ENCODE peak calls at places on chromosomes 12 and 14, in six cellular contexts. One of them, this sample, is unnamed.

GRCh38 chr14:100302616-100303015 is 3.6 kb downstream of the SLC25A29 start:
- DNase-seq in cardiac fibroblast: no peak
- DNase-seq in A549: no peak
- DNase-seq in left lung: no peak
- DNase-seq in endothelial cell: no peak
- DNase-seq in HCT116: no peak
- DNase-seq in this sample: no peak

GRCh38 chr12:124642105-124642504 is 74.7 kb upstream of the NCOR2 start:
- DNase-seq in left lung: no peak
- DNase-seq in A549: no peak
- DNase-seq in HCT116: no peak
- DNase-seq in cardiac fibroblast: no peak
- DNase-seq in endothelial cell: no peak
- DNase-seq in this sample: no peak

GRCh38 chr12:123078114-123078465 is 72.8 kb downstream of the PITPNM2 start:
- DNase-seq in cardiac fibroblast: no peak
- DNase-seq in endothelial cell: no peak
- DNase-seq in left lung: no peak
- DNase-seq in HCT116: no peak
- DNase-seq in A549: no peak
- DNase-seq in this sample: no peak

GRCh38 chr14:101558739-101559240 is 2.5 kb upstream of the DIO3 start:
- DNase-seq in HCT116: no peak
- DNase-seq in left lung: no peak
- DNase-seq in A549: no peak
- DNase-seq in endothelial cell: no peak
- DNase-seq in cardiac fibroblast: no peak
- DNase-seq in this sample: no peak

GRCh38 chr14:77347746-77348145 is 26.9 kb downstream of the GSTZ1 start:
- DNase-seq in left lung: no peak
- DNase-seq in endothelial cell: no peak
- DNase-seq in A549: no peak
- DNase-seq in cardiac fibroblast: peak
- DNase-seq in HCT116: no peak
- DNase-seq in this sample: no peak

GRCh38 chr14:26448181-26448855 is 149.5 kb downstream of the NOVA1 start:
- DNase-seq in endothelial cell: no peak
- DNase-seq in cardiac fibroblast: no peak
- DNase-seq in HCT116: no peak
- DNase-seq in A549: no peak
- DNase-seq in left lung: no peak
- DNase-seq in this sample: no peak

GRCh38 chr14:85602366-85602765 is 72.4 kb downstream of the FLRT2 start:
- DNase-seq in cardiac fibroblast: no peak
- DNase-seq in A549: no peak
- DNase-seq in HCT116: no peak
- DNase-seq in endothelial cell: no peak
- DNase-seq in left lung: no peak
- DNase-seq in this sample: no peak

GRCh38 chr12:6267007-6267721 is 43.3 kb upstream of the PLEKHG6 start:
- DNase-seq in endothelial cell: no peak
- DNase-seq in HCT116: no peak
- DNase-seq in left lung: no peak
- DNase-seq in cardiac fibroblast: peak
- DNase-seq in A549: no peak
- DNase-seq in this sample: no peak

GRCh38 chr12:14664434-14665023 is 31.9 kb downstream of the GUCY2C start:
- DNase-seq in endothelial cell: no peak
- DNase-seq in cardiac fibroblast: peak
- DNase-seq in left lung: no peak
- DNase-seq in HCT116: peak
- DNase-seq in A549: peak
- DNase-seq in this sample: no peak

GRCh38 chr12:110693731-110694130 is 4.8 kb upstream of the HVCN1 start:
- DNase-seq in A549: no peak
- DNase-seq in endothelial cell: no peak
- DNase-seq in cardiac fibroblast: peak
- DNase-seq in HCT116: no peak
- DNase-seq in left lung: peak
- DNase-seq in this sample: no peak

GRCh38 chr14:56741325-56741724 is 69.0 kb downstream of the OTX2 start:
- DNase-seq in A549: no peak
- DNase-seq in HCT116: no peak
- DNase-seq in left lung: no peak
- DNase-seq in cardiac fibroblast: no peak
- DNase-seq in endothelial cell: no peak
- DNase-seq in this sample: no peak

GRCh38 chr14:50363734-50364113 is 33.0 kb downstream of the CDKL1 start:
- DNase-seq in HCT116: no peak
- DNase-seq in left lung: no peak
- DNase-seq in cardiac fibroblast: peak
- DNase-seq in A549: no peak
- DNase-seq in endothelial cell: no peak
- DNase-seq in this sample: peak

GRCh38 chr14:91313154-91313850 is 68.8 kb upstream of the GPR68 start:
- DNase-seq in left lung: no peak
- DNase-seq in endothelial cell: no peak
- DNase-seq in A549: no peak
- DNase-seq in HCT116: no peak
- DNase-seq in cardiac fibroblast: no peak
- DNase-seq in this sample: no peak
- TF ChIP-seq CTCF in left lung: no peak
- TF ChIP-seq CTCF in endothelial cell: no peak
- TF ChIP-seq CTCF in A549: no peak
- TF ChIP-seq CTCF in HCT116: no peak
- TF ChIP-seq CTCF in cardiac fibroblast: no peak
- TF ChIP-seq CTCF in this sample: no peak

DNA sequence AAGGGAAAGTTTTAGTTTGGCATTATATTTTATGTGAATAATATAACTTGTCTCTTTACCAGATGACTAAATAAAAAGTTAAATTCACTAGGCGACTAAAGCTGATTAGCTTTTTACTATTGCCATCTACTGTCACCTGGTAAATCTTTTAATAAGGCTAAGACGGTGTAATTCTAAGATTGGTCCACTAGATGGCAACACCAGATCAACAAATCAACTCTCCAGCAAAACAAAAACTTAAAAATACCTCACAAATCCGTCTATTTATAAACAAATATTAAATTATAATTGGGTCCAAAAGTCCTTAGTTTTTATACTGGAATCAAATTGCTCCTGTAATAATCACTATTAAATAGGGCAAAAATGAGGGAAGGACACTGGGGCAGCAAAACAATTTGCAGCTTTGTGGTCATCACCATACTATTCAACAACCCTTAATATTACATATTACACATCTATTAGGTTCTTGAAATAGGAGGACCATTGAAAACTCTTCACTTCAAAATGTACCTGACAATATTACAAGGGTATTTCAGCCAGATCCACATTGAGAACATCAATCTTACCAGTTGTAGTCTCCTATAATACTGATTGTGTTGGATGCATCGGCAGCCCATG is 47.9 kb downstream of the GALC start:
- DNase-seq in left lung: no peak
- DNase-seq in cardiac fibroblast: peak
- DNase-seq in A549: no peak
- DNase-seq in endothelial cell: no peak
- DNase-seq in HCT116: peak
- DNase-seq in this sample: no peak
- TF ChIP-seq CTCF in left lung: peak
- TF ChIP-seq CTCF in cardiac fibroblast: peak
- TF ChIP-seq CTCF in A549: peak
- TF ChIP-seq CTCF in endothelial cell: peak
- TF ChIP-seq CTCF in HCT116: peak
- TF ChIP-seq CTCF in this sample: peak

DNA sequence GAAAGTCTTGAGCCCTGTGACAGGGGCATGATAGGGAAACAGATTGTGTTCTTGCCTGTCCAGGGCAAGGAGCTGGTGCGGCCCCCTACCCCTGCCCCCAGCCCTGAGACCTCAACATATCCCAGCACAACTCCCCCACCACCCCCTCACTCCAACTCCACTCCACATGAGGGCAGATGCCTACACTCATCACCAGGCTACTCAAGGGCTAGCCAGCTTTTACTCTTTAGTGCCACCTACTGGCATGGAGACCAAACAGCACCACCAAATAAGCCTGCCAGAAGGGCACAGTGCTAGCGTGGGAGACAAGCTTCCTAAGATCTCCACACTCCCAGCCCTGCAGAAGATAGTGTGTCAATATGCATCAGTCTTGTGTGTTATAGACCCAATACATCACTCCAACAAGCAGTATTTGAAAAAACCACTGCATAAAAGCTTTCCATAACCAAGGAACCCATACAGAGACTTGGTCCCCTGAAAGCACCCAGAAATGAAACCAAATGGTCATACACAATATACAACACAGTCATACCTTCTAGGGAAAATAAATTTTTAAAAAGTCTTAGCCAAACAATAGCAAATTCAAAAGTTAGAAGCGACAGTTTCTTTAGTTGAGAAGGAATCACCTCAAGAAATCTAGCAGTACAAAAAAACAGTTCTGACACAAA is 154.4 kb downstream of the KCNK10 start:
- DNase-seq in HCT116: no peak
- DNase-seq in left lung: peak
- DNase-seq in A549: peak
- DNase-seq in endothelial cell: peak
- DNase-seq in cardiac fibroblast: peak
- DNase-seq in this sample: peak
- TF ChIP-seq CTCF in HCT116: peak
- TF ChIP-seq CTCF in left lung: peak
- TF ChIP-seq CTCF in A549: peak
- TF ChIP-seq CTCF in endothelial cell: peak
- TF ChIP-seq CTCF in cardiac fibroblast: peak
- TF ChIP-seq CTCF in this sample: peak

DNA sequence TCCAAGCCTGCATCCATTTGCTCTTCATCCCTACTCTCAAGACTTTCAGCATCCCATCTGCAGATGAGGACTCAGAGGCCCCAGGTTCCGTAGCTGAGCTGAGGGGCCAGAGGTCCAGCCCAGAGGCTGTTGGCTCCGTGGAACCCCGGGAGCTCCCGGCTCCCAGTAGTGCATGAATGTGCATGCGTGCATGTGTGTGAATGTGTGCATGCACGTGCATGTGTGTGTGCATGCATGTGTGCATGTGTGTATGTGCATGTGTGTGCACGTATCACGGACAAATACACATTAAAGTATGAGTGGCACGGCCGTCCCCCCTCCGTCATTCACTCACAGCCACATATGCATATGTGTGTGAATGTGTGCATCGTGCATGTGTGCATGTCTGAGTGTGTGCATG is 149.9 kb downstream of the KIF26A start:
- DNase-seq in left lung: no peak
- DNase-seq in endothelial cell: no peak
- DNase-seq in cardiac fibroblast: no peak
- DNase-seq in HCT116: no peak
- DNase-seq in A549: no peak
- DNase-seq in this sample: no peak
- TF ChIP-seq CTCF in left lung: no peak
- TF ChIP-seq CTCF in endothelial cell: no peak
- TF ChIP-seq CTCF in cardiac fibroblast: no peak
- TF ChIP-seq CTCF in HCT116: no peak
- TF ChIP-seq CTCF in A549: no peak
- TF ChIP-seq CTCF in this sample: no peak

GRCh38 chr12:109033239-109034196 is 12.7 kb upstream of the SVOP start:
- DNase-seq in HCT116: no peak
- DNase-seq in cardiac fibroblast: no peak
- DNase-seq in endothelial cell: no peak
- DNase-seq in A549: no peak
- DNase-seq in left lung: no peak
- DNase-seq in this sample: no peak
- TF ChIP-seq CTCF in HCT116: no peak
- TF ChIP-seq CTCF in cardiac fibroblast: no peak
- TF ChIP-seq CTCF in endothelial cell: no peak
- TF ChIP-seq CTCF in A549: no peak
- TF ChIP-seq CTCF in left lung: no peak
- TF ChIP-seq CTCF in this sample: no peak

DNA sequence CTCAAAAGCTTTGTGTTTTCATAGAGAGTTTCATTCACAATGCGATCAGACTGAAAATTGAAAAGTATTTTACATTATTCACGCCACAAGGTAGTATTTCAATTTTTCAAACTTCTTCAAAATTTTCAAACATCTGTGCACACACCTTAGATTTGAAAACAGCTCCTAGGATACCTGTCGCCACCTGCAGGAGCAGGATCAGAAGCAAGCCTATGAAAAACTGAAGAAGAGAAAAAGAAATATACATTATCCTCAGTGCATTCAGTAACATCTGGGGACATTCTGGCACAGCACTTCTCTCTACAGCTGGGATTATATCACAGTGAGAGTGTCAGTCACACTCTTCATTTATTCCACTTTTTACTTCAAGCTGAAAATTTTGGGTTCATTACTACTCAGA is 19.8 kb downstream of the TSPAN8 start:
- DNase-seq in left lung: no peak
- DNase-seq in endothelial cell: no peak
- DNase-seq in HCT116: no peak
- DNase-seq in cardiac fibroblast: no peak
- DNase-seq in A549: no peak
- DNase-seq in this sample: no peak
- TF ChIP-seq CTCF in left lung: no peak
- TF ChIP-seq CTCF in endothelial cell: no peak
- TF ChIP-seq CTCF in HCT116: peak
- TF ChIP-seq CTCF in cardiac fibroblast: no peak
- TF ChIP-seq CTCF in A549: no peak
- TF ChIP-seq CTCF in this sample: no peak

DNA sequence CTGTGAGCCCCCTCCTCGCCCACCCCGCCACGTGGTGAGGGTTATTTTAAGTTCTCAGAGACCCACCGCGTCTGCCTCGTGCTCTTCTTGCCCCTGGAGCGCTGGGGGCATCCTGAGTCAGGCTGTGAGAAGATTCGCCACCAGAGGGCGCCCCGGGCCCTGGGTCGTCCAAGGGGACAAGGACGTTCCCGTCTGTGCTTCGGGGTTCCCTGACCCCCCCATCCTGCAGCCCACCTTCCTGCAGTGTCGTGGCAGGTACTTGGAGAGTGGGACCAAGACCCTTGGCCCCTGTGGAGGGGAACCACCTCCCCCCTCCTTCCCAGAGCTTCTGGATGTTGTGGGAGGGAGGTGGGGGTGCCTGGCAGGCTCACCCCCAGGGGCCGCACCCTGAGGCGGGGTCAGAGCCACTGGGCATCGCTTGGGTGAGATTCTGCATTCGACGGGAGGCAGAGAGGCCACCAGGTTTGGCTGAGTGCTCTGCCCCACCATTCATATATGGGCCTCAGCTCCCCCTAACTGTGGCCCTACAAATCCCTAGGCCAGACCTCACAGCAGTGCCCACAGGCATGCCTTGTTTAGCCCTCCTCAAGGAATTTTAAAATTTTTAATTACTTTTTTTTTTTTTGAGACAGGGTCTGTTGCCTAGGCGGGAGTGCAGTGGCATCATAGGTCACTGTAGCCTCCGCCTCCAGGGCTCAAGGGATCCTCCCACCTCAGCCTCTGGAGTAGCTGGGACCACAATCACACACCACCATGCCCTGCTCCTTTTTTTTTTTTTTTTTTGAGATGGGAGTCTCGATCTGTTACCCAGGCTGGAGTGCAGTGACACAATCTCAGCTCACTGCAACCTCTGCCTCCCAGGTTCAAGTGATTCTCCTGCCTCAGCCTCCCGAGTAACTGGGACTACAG is 17.0 kb downstream of the RHOF start:
- DNase-seq in left lung: peak
- DNase-seq in cardiac fibroblast: peak
- DNase-seq in A549: peak
- DNase-seq in endothelial cell: peak
- DNase-seq in HCT116: no peak
- DNase-seq in this sample: peak
- TF ChIP-seq CTCF in left lung: peak
- TF ChIP-seq CTCF in cardiac fibroblast: peak
- TF ChIP-seq CTCF in A549: peak
- TF ChIP-seq CTCF in endothelial cell: peak
- TF ChIP-seq CTCF in HCT116: peak
- TF ChIP-seq CTCF in this sample: peak

GRCh38 chr12:53211476-53212381 is 4.7 kb upstream of the ITGB7 start:
- DNase-seq in cardiac fibroblast: no peak
- DNase-seq in endothelial cell: no peak
- DNase-seq in left lung: no peak
- DNase-seq in HCT116: no peak
- DNase-seq in A549: no peak
- DNase-seq in this sample: no peak
- TF ChIP-seq CTCF in cardiac fibroblast: peak
- TF ChIP-seq CTCF in endothelial cell: peak
- TF ChIP-seq CTCF in left lung: no peak
- TF ChIP-seq CTCF in HCT116: peak
- TF ChIP-seq CTCF in A549: peak
- TF ChIP-seq CTCF in this sample: no peak

This sample was measured in natural killer cell.